ENCODE peak calls at places on chromosome 18, in nine cellular contexts. S is BE2C, L is gastrocnemius medialis, G is tibial artery, D is PC-3, E is PC-9, X is tibial nerve, A is fibroblast of the aortic adventitia, C is endothelial cell. M is an unnamed sample.

GRCh38 chr18:79246309-79247108 is 149.2 kb upstream of the NFATC1 start:
- DNase-seq in X (peak; percentile 20), S (peak; percentile 71), L (peak; percentile 8), A (peak; percentile 65), C (peak; percentile 91), E (peak; percentile 68), D (peak; percentile 90), G (peak; percentile 75), M (peak; percentile 81)

GRCh38 chr18:13703899-13704298 is 22.5 kb downstream of the FAM210A start:
- DNase-seq in S (no peak), A (no peak), D (peak; percentile 34), G (no peak), L (no peak), C (no peak), E (peak; percentile 33), X (no peak), M (no peak)

GRCh38 chr18:24559474-24560018 is 99.1 kb downstream of the HRH4 start:
- DNase-seq in C (no peak), X (no peak), E (no peak), S (no peak), D (no peak), G (no peak), L (no peak), A (no peak), M (no peak)

GRCh38 chr18:76859474-76860339 is 37.4 kb downstream of the ZNF236 start:
- DNase-seq in D (no peak), L (no peak), A (no peak), G (no peak), E (no peak), S (no peak), C (no peak), X (no peak), M (no peak)

GRCh38 chr18:48600746-48601090 is 61.9 kb downstream of the CTIF start:
- DNase-seq in L (peak; percentile 26), D (no peak), E (no peak), A (peak; percentile 30), S (no peak), C (no peak), G (no peak), X (no peak), M (no peak)

GRCh38 chr18:63427566-63427965 is 5.3 kb upstream of the VPS4B start:
- DNase-seq in D (peak; percentile 94), L (no peak), C (no peak), G (no peak), X (no peak), A (no peak), S (no peak), E (peak; percentile 99), M (no peak)

GRCh38 chr18:40607741-40608140 is 1347.3 kb upstream of the PIK3C3 start:
- DNase-seq in C (no peak), A (no peak), D (no peak), L (no peak), G (no peak), E (no peak), X (no peak), S (no peak), M (no peak)

GRCh38 chr18:1914489-1914888 is 656.8 kb downstream of the METTL4 start:
- DNase-seq in G (no peak), X (no peak), S (no peak), C (no peak), A (peak; percentile 18), E (peak; percentile 39), D (peak; percentile 56), L (no peak), M (no peak)

GRCh38 chr18:36446059-36446458 is 148.5 kb downstream of the FHOD3 start:
- DNase-seq in C (no peak), G (no peak), D (peak; percentile 64), A (no peak), L (no peak), X (no peak), S (peak; percentile 77), E (no peak), M (no peak)

GRCh38 chr18:25561923-25562322 is 210.0 kb upstream of the ZNF521 start:
- DNase-seq in D (peak; percentile 31), S (no peak), E (no peak), C (peak; percentile 44), G (no peak), X (no peak), L (no peak), A (peak; percentile 11), M (no peak)
- TF ChIP-seq CTCF in D (peak; percentile 37), S (peak; percentile 10), E (peak; percentile 47), C (peak; percentile 38), G (no peak), X (no peak), L (no peak), A (peak; percentile 29), M (peak; percentile 76)

GRCh38 chr18:37578886-37579513 is 13.4 kb upstream of the CELF4 start:
- DNase-seq in D (peak; percentile 2), L (no peak), E (no peak), X (no peak), G (no peak), C (no peak), A (peak; percentile 7), S (peak; percentile 26), M (no peak)
- TF ChIP-seq CTCF in D (peak; percentile 43), L (no peak), E (peak; percentile 52), X (peak; percentile 33), G (no peak), C (peak; percentile 59), A (peak; percentile 35), S (peak; percentile 49), M (peak; percentile 78)

DNA sequence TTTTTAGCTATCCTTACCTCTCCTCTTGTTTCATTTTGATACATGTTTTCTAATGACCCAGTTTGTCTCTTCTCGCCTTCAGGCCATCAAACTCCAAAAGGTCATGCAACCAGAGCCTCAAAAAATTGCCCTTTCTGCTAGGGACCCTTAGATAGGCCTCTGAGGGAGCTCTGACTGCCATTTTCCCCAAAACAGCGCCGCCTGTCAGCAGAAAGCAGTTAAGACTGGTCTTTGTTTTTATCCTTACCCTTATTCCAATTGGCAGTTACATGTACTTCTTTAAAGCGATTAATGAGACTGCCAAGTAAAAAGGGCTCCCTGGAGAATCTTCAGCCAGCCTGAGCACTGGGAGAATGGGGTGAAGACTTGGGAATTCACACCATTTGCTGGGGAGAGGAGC is 55.1 kb upstream of the RIT2 start:
- DNase-seq in L (no peak), A (no peak), C (no peak), X (no peak), E (no peak), G (no peak), S (no peak), D (no peak), M (no peak)
- TF ChIP-seq CTCF in L (no peak), A (peak; percentile 3), C (no peak), X (no peak), E (no peak), G (no peak), S (no peak), D (no peak), M (no peak)

DNA sequence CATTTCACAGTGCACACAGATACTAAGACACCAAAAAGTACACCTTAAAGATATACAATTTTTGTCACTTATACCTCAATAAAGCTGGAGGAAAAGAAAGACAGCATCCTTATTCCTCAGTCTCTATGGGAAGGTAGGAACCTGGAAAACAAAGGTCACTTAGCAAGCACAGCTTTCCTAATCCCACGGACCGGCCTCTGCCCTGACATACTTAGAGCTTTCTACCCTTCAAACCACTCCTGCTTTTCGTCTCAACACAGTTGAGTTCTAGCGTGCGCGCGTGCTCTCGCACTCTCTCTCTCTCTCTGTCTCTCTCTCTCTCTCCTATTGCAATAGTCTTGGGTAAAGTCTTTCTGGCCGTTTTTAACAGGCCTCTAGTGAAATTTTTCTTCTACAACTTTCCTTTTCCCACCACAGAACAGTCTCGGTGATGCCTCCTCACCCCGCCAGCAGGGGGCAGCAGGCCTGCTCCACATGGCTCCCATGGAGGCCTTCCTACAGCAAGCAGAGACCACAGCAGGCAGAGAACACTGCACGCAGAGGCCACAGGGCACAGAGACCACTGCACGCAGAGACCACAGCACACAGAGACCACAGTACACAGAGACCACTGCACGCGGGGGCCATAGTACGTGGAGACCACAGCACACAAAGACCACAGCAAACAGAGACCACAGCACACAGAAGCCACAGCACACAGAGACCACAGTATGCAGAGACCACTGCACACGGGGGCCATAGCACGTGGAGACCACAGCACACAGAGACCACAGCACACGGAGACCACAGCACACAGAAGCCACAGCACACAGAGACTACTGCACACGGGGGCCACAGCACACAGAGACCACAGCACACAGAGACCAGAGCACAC is 106.9 kb downstream of the FBXO15 start:
- DNase-seq in L (no peak), E (no peak), X (no peak), A (no peak), G (no peak), S (peak; percentile 58), C (peak; percentile 75), D (peak; percentile 52), M (no peak)
- TF ChIP-seq CTCF in L (no peak), E (peak; percentile 87), X (no peak), A (peak; percentile 43), G (no peak), S (peak; percentile 64), C (peak; percentile 73), D (peak; percentile 81), M (peak; percentile 75)

DNA sequence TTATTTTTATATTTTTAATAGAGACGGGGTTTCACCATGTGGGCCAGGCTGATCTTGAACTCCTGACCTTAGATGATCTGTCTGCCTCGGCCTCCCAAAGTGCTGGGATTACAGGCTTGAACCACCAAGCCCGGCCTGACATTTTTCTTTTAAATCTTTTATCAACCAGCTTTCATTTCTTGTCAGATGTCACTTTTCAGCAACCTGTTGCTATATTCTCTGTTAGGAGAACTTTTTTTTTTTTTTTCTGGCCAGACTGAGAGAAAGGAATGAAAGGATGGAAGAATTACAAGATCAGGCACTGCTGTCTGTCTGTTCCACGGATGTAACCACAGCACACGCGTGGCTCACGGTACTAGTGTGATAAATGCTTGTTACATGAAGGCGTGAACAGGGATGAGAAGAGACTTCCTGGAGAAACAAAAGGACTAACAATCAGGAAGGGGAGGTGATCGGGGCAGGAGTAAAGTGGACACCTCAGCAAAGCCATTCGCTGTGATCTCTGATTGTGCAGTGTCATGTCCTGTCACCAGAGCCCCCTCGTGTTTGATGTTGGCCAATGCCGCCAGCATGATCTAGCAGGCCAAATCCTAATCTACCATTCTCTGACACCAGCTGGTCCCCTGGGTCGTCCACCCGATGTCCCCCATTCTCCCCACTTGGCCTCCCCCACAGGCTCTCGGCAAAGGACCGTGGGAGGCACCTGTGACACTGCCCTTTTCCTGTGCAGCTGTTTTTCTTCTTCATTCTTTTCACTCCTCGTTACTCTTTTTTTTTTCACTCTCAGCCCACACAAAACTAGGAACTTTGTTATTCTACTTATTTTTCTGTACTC is 146.6 kb downstream of the TGIF1 start:
- DNase-seq in L (peak; percentile 35), A (no peak), E (peak; percentile 79), S (peak; percentile 27), C (peak; percentile 28), D (peak; percentile 44), X (peak; percentile 39), G (no peak), M (no peak)
- TF ChIP-seq CTCF in L (no peak), A (no peak), E (peak; percentile 25), S (peak; percentile 42), C (no peak), D (peak; percentile 42), X (peak; percentile 15), G (no peak), M (peak; percentile 62)

DNA sequence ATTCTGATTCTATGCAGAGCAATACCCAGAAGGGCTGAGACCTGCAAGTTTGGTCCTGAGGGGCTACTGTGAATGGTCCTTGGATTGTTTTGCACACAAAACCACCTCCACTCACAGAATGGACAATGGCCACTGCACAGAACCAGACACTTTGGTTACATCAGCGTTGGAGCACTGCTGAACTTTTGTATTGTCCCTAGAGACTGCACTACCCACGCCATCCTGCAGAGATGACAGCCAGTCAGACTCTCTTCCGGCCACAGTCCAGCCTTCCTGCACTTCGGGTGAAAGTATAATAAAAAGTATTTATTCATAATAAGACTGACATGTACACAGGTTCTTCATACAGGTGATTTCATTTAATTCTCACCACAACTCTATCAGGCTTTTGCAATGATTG is 35.7 kb downstream of the CELF4 start:
- DNase-seq in L (no peak), A (no peak), D (no peak), X (no peak), G (no peak), S (no peak), E (no peak), C (no peak), M (no peak)
- TF ChIP-seq CTCF in L (no peak), A (no peak), D (no peak), X (no peak), G (no peak), S (no peak), E (no peak), C (no peak), M (no peak)

M was measured in type B pancreatic cell.